ENCODE peak calls at places on chromosomes 16 and 17, in four cellular contexts. V, D, Q and X are unnamed samples.

GRCh38 chr17:41329279-41329925 is 13.9 kb upstream of the KRTAP17-1 start:
- DNase-seq in V (peak; percentile 57), D (no peak), Q (peak; percentile 35), X (peak; percentile 58)

GRCh38 chr16:81748476-81749198 is 30.5 kb upstream of the PLCG2 start:
- DNase-seq in V (no peak), D (no peak), Q (no peak), X (peak; percentile 68)

GRCh38 chr16:83552193-83552592 is 255.6 kb upstream of the HSBP1 start:
- DNase-seq in V (peak; percentile 94), D (no peak), Q (no peak), X (no peak)

GRCh38 chr17:79678091-79678731 is 52.5 kb upstream of the ENPP7 start:
- DNase-seq in V (no peak), D (no peak), Q (no peak), X (no peak)

GRCh38 chr17:81160306-81160705 is 5.0 kb upstream of the PVALEF start:
- DNase-seq in V (no peak), D (no peak), Q (no peak), X (no peak)

GRCh38 chr17:7881655-7882054 is 6.9 kb upstream of the CHD3 start:
- DNase-seq in V (no peak), D (no peak), Q (no peak), X (no peak)

GRCh38 chr16:21300309-21301167 is 22.4 kb upstream of the CRYM start:
- DNase-seq in V (peak; percentile 100), D (no peak), Q (peak; percentile 100), X (peak; percentile 94)

GRCh38 chr16:86827521-86827920 is 249.2 kb downstream of the FOXL1 start:
- DNase-seq in V (no peak), D (no peak), Q (no peak), X (no peak)

GRCh38 chr16:88770459-88771293 is 14.3 kb downstream of the PIEZO1 start:
- DNase-seq in V (no peak), D (no peak), Q (no peak), X (peak; percentile 76)

GRCh38 chr17:2996938-2997670 is 66.3 kb downstream of the OR1D5 start:
- DNase-seq in V (no peak), D (no peak), Q (no peak), X (no peak)